ENCODE peak calls at places on chromosome 10, in four cellular contexts. One of them, this sample, is unnamed.

GRCh38 chr10:19705273-19705672 is 111.0 kb upstream of the PLXDC2 start:
- DNase-seq in choroid plexus epithelial cell: no peak
- DNase-seq in tibial nerve: no peak
- DNase-seq in OCI-LY7: no peak
- DNase-seq in this sample: no peak

GRCh38 chr10:12844796-12845524 is 156.6 kb downstream of the CCDC3 start:
- DNase-seq in tibial nerve: no peak
- DNase-seq in OCI-LY7: no peak
- DNase-seq in choroid plexus epithelial cell: peak; percentile 92
- DNase-seq in this sample: peak; percentile 69

GRCh38 chr10:24722676-24723385 is 856 bp downstream of the ARHGAP21 start:
- DNase-seq in OCI-LY7: peak; percentile 74
- DNase-seq in choroid plexus epithelial cell: peak; percentile 54
- DNase-seq in tibial nerve: peak; percentile 31
- DNase-seq in this sample: peak; percentile 77

GRCh38 chr10:2915412-2915811 is 151.9 kb upstream of the PFKP start:
- DNase-seq in tibial nerve: no peak
- DNase-seq in OCI-LY7: no peak
- DNase-seq in choroid plexus epithelial cell: no peak
- DNase-seq in this sample: no peak

GRCh38 chr10:96626795-96627194 is 40.0 kb upstream of the TM9SF3 start:
- DNase-seq in tibial nerve: no peak
- DNase-seq in choroid plexus epithelial cell: no peak
- DNase-seq in OCI-LY7: no peak
- DNase-seq in this sample: peak; percentile 12

GRCh38 chr10:98170249-98171117 is 36.0 kb downstream of the R3HCC1L start:
- DNase-seq in choroid plexus epithelial cell: peak; percentile 73
- DNase-seq in OCI-LY7: peak; percentile 74
- DNase-seq in tibial nerve: no peak
- DNase-seq in this sample: peak; percentile 51

GRCh38 chr10:122141821-122142651 is 129.1 kb upstream of the BTBD16 start:
- DNase-seq in OCI-LY7: no peak
- DNase-seq in choroid plexus epithelial cell: no peak
- DNase-seq in tibial nerve: no peak
- DNase-seq in this sample: no peak

GRCh38 chr10:29643785-29644501 is 9.2 kb upstream of the SVIL start:
- DNase-seq in choroid plexus epithelial cell: peak; percentile 42
- DNase-seq in tibial nerve: no peak
- DNase-seq in OCI-LY7: no peak
- DNase-seq in this sample: no peak

GRCh38 chr10:93357680-93358079 is 124.5 kb downstream of the MYOF start:
- DNase-seq in tibial nerve: no peak
- DNase-seq in choroid plexus epithelial cell: peak; percentile 66
- DNase-seq in OCI-LY7: peak; percentile 48
- DNase-seq in this sample: peak; percentile 75

GRCh38 chr10:5440206-5440605 is 27.8 kb downstream of the NET1 start:
- DNase-seq in choroid plexus epithelial cell: no peak
- DNase-seq in tibial nerve: no peak
- DNase-seq in OCI-LY7: no peak
- DNase-seq in this sample: no peak

GRCh38 chr10:58950618-58951017 is 225.8 kb upstream of the PHYHIPL start:
- DNase-seq in choroid plexus epithelial cell: peak; percentile 51
- DNase-seq in tibial nerve: no peak
- DNase-seq in OCI-LY7: no peak
- DNase-seq in this sample: no peak

GRCh38 chr10:60341969-60342368 is 47.7 kb downstream of the ANK3 start:
- DNase-seq in choroid plexus epithelial cell: no peak
- DNase-seq in tibial nerve: no peak
- DNase-seq in OCI-LY7: no peak
- DNase-seq in this sample: no peak

GRCh38 chr10:24269476-24269875 is 60.5 kb downstream of the KIAA1217 start:
- DNase-seq in choroid plexus epithelial cell: no peak
- DNase-seq in tibial nerve: no peak
- DNase-seq in OCI-LY7: no peak
- DNase-seq in this sample: no peak

GRCh38 chr10:7706534-7707073 is 3.5 kb downstream of the ITIH2 start:
- DNase-seq in tibial nerve: no peak
- DNase-seq in choroid plexus epithelial cell: no peak
- DNase-seq in OCI-LY7: no peak
- DNase-seq in this sample: no peak

GRCh38 chr10:7702288-7702812 is 766 bp upstream of the ITIH2 start:
- DNase-seq in choroid plexus epithelial cell: no peak
- DNase-seq in tibial nerve: no peak
- DNase-seq in OCI-LY7: no peak
- DNase-seq in this sample: no peak

GRCh38 chr10:7703140-7703539 is at the start of gene ITIH2:
- DNase-seq in choroid plexus epithelial cell: no peak
- DNase-seq in tibial nerve: no peak
- DNase-seq in OCI-LY7: no peak
- DNase-seq in this sample: no peak

GRCh38 chr10:7705341-7705740 is 2.2 kb downstream of the ITIH2 start:
- DNase-seq in tibial nerve: no peak
- DNase-seq in choroid plexus epithelial cell: no peak
- DNase-seq in OCI-LY7: no peak
- DNase-seq in this sample: no peak

GRCh38 chr10:7704360-7704759 is 1.2 kb downstream of the ITIH2 start:
- DNase-seq in tibial nerve: no peak
- DNase-seq in OCI-LY7: no peak
- DNase-seq in choroid plexus epithelial cell: no peak
- DNase-seq in this sample: no peak
- H3K4me3 ChIP-seq in tibial nerve: no peak overlapping the region
- H3K4me3 ChIP-seq in OCI-LY7: no peak overlapping the region
- H3K4me3 ChIP-seq in choroid plexus epithelial cell: no peak overlapping the region
- H3K4me3 ChIP-seq in this sample: no peak overlapping the region

DNA sequence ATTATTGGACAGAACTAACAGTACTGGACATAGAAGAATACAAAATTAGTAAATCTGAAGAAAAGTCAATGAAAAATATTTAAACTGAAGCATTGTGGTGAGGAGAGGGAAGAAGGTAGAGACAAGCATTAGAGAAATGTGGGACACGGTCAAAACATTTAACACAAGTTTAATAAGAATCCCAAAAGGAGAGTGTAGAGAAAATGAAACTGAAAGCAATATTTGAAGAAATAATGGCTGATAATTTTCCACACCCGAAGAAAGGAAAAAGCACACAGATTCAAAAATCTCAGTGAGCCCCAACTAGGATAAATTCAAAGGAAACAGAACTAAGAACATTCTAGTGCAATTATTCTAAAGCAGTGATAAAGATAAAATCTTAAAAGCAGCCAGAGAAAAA is 126.4 kb upstream of the LRRTM3 start:
- DNase-seq in tibial nerve: no peak
- DNase-seq in choroid plexus epithelial cell: no peak
- DNase-seq in OCI-LY7: no peak
- DNase-seq in this sample: no peak
- H3K4me3 ChIP-seq in tibial nerve: peak overlapping the region; percentile 0
- H3K4me3 ChIP-seq in choroid plexus epithelial cell: no peak overlapping the region
- H3K4me3 ChIP-seq in OCI-LY7: no peak overlapping the region
- H3K4me3 ChIP-seq in this sample: no peak overlapping the region

DNA sequence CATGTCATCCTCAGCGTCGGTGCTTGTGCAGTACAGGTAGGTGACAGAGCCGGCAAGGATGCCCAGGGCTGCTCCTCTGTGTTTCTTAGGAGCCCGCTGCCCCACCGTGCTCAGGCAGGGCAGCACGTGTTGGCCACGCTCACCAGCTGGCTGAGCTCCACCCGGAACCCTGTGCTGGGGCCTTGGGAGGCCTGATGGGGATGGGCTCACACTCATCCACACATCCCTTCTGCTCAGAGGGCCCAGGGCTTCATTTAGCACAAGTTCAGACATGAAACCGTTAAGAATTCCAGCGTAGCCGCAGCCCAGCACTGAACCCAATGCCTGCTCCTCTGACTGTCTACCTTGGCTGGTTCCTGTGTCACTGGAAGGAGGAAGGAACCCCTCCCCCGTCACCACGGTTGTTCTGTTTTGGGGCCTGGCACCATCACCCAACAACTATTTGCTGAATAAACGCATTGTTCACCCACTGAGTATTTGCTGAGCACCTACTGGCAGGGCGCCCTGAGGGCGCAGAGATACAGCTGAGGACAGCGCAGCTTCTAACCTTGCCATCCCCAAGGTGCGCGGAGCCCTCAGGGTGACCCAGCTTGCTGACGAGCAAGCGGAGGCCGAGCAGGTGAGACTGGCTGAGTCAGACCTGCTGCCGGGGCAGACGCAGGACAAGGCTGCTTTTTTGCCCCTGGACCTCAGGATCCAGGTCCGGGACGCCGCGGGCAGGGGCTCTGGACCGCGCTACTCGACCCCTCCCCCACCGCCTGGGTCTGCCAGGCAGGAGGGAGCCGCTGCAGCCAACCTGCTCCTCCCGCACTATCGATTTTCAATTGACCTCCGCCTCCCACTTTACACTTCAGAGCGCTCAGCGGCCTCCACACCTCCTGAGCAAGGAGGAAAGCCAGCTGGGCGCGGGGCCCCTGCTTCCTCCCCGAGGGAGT is 50.6 kb upstream of the RET start:
- DNase-seq in OCI-LY7: no peak
- DNase-seq in tibial nerve: no peak
- DNase-seq in choroid plexus epithelial cell: no peak
- DNase-seq in this sample: no peak
- H3K4me3 ChIP-seq in OCI-LY7: no peak overlapping the region
- H3K4me3 ChIP-seq in tibial nerve: no peak overlapping the region
- H3K4me3 ChIP-seq in choroid plexus epithelial cell: no peak overlapping the region
- H3K4me3 ChIP-seq in this sample: no peak overlapping the region

DNA sequence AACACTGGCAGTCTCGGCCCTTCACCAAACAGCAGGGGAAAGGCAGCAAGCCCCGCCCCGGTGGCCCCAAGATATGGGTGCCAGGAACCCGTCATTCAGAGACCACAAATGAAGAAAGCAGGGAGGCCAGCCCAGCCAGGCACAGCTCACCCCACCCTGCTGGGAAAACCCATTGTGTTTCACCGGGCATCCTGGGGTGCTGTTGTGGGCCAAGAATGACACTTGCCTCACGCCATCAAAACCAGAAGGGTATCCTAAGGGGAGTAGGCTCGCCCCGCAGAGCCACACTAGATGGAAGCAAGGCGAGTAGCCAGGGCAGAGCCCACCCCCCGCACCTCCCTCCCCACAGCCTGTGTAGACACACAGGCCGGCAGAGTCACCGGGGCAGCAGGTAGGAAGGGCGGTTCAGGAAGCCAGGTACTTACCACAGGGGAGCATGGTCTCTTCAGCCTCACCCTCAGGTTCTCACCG is 72.5 kb upstream of the KCNMA1 start:
- DNase-seq in OCI-LY7: no peak
- DNase-seq in tibial nerve: no peak
- DNase-seq in choroid plexus epithelial cell: no peak
- DNase-seq in this sample: no peak
- H3K4me3 ChIP-seq in OCI-LY7: no peak overlapping the region
- H3K4me3 ChIP-seq in tibial nerve: no peak overlapping the region
- H3K4me3 ChIP-seq in choroid plexus epithelial cell: no peak overlapping the region
- H3K4me3 ChIP-seq in this sample: no peak overlapping the region

DNA sequence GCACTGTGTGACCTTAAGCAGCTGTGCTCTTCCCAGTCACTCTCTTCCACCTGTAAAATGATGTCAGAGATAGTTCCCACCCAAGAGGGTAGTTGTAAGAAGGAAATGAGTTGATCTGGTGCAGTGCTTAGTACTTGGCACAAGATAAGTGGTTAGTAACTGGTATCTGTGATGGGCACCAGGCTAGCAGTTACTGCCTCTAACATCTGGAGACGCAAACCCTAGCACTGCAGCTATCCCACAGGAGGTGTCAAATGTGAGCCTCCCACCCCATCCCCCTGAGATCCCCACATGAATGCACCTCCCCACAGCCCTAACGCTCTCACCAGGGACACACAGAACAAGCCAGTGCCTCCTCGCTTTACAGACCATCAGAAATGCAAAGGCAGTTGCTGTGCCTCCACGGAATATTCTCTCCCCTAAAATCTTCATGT is 72.0 kb downstream of the KCNMA1 start:
- DNase-seq in choroid plexus epithelial cell: no peak
- DNase-seq in tibial nerve: no peak
- DNase-seq in OCI-LY7: no peak
- DNase-seq in this sample: no peak
- H3K4me3 ChIP-seq in choroid plexus epithelial cell: no peak overlapping the region
- H3K4me3 ChIP-seq in tibial nerve: no peak overlapping the region
- H3K4me3 ChIP-seq in OCI-LY7: no peak overlapping the region
- H3K4me3 ChIP-seq in this sample: no peak overlapping the region

DNA sequence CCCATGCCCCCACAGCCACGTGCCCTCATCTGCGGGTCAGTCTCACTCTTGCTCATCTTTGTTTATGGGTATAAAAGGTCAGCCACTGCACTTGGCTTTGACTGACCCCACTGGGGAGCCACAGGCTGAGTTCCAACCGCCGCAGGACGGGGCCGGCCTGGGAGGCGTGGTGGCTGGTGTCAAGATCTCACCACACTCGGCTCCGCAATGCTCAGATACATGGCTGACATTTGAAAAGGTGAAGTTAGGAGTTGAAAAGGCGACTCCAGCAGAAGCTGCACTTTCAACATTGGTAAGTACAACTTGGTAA is 14.9 kb downstream of the TUBGCP2 start:
- DNase-seq in choroid plexus epithelial cell: no peak
- DNase-seq in OCI-LY7: no peak
- DNase-seq in tibial nerve: no peak
- DNase-seq in this sample: no peak
- H3K4me3 ChIP-seq in choroid plexus epithelial cell: no peak overlapping the region
- H3K4me3 ChIP-seq in OCI-LY7: no peak overlapping the region
- H3K4me3 ChIP-seq in tibial nerve: no peak overlapping the region
- H3K4me3 ChIP-seq in this sample: no peak overlapping the region

GRCh38 chr10:46547881-46548780 is 8.3 kb downstream of the GPRIN2 start:
- DNase-seq in OCI-LY7: no peak
- DNase-seq in choroid plexus epithelial cell: no peak
- DNase-seq in tibial nerve: peak; percentile 11
- DNase-seq in this sample: no peak
- H3K4me3 ChIP-seq in OCI-LY7: no peak overlapping the region
- H3K4me3 ChIP-seq in choroid plexus epithelial cell: no peak overlapping the region
- H3K4me3 ChIP-seq in tibial nerve: no peak overlapping the region
- H3K4me3 ChIP-seq in this sample: no peak overlapping the region

GRCh38 chr10:71842424-71842823 is 8.6 kb downstream of the PSAP start:
- DNase-seq in OCI-LY7: peak; percentile 21
- DNase-seq in choroid plexus epithelial cell: no peak
- DNase-seq in tibial nerve: no peak
- DNase-seq in this sample: no peak

GRCh38 chr10:71840177-71840711 is 10.8 kb downstream of the PSAP start:
- DNase-seq in OCI-LY7: no peak
- DNase-seq in choroid plexus epithelial cell: peak; percentile 98
- DNase-seq in tibial nerve: peak; percentile 77
- DNase-seq in this sample: peak; percentile 97

GRCh38 chr10:71842856-71843530 is 8.1 kb downstream of the PSAP start:
- DNase-seq in choroid plexus epithelial cell: no peak
- DNase-seq in OCI-LY7: no peak
- DNase-seq in tibial nerve: no peak
- DNase-seq in this sample: no peak

GRCh38 chr10:71838264-71839211 is 12.5 kb downstream of the PSAP start:
- DNase-seq in choroid plexus epithelial cell: peak; percentile 32
- DNase-seq in OCI-LY7: no peak
- DNase-seq in tibial nerve: no peak
- DNase-seq in this sample: no peak

GRCh38 chr10:71840936-71841335 is 10.1 kb downstream of the PSAP start:
- DNase-seq in tibial nerve: no peak
- DNase-seq in OCI-LY7: no peak
- DNase-seq in choroid plexus epithelial cell: no peak
- DNase-seq in this sample: no peak
- H3K4me3 ChIP-seq in tibial nerve: no peak overlapping the region
- H3K4me3 ChIP-seq in OCI-LY7: no peak overlapping the region
- H3K4me3 ChIP-seq in choroid plexus epithelial cell: no peak overlapping the region
- H3K4me3 ChIP-seq in this sample: no peak overlapping the region

This sample was measured in A673.